ENCODE peak calls at places on chromosomes 2 and 18, in nine cellular contexts. One of them, this sample, is unnamed.

GRCh38 chr2:44884231-44884630 is 57.3 kb upstream of the SIX3 start:
- DNase-seq in fibroblast of lung: no peak
- DNase-seq in upper lobe of right lung: no peak
- DNase-seq in stomach: no peak
- DNase-seq in neural progenitor cell: no peak
- DNase-seq in A549: no peak
- DNase-seq in MM.1S: no peak
- DNase-seq in body of pancreas: no peak
- DNase-seq in pancreas: no peak
- DNase-seq in this sample: no peak

GRCh38 chr2:207944334-207944733 is 81.0 kb downstream of the PLEKHM3 start:
- DNase-seq in fibroblast of lung: no peak
- DNase-seq in upper lobe of right lung: no peak
- DNase-seq in stomach: no peak
- DNase-seq in neural progenitor cell: no peak
- DNase-seq in A549: no peak
- DNase-seq in MM.1S: no peak
- DNase-seq in body of pancreas: no peak
- DNase-seq in pancreas: no peak
- DNase-seq in this sample: no peak

GRCh38 chr2:228600265-228600664 is 418.8 kb upstream of the SPHKAP start:
- DNase-seq in fibroblast of lung: peak
- DNase-seq in upper lobe of right lung: no peak
- DNase-seq in stomach: no peak
- DNase-seq in neural progenitor cell: no peak
- DNase-seq in A549: no peak
- DNase-seq in MM.1S: no peak
- DNase-seq in body of pancreas: no peak
- DNase-seq in pancreas: no peak
- DNase-seq in this sample: no peak

GRCh38 chr2:44938287-44939073 is 3.0 kb upstream of the SIX3 start:
- DNase-seq in fibroblast of lung: no peak
- DNase-seq in upper lobe of right lung: no peak
- DNase-seq in stomach: no peak
- DNase-seq in neural progenitor cell: peak
- DNase-seq in A549: peak
- DNase-seq in MM.1S: no peak
- DNase-seq in body of pancreas: no peak
- DNase-seq in pancreas: no peak
- DNase-seq in this sample: no peak

GRCh38 chr2:55419236-55419513 is 481 bp downstream of the CCDC88A start:
- DNase-seq in fibroblast of lung: peak
- DNase-seq in upper lobe of right lung: no peak
- DNase-seq in stomach: no peak
- DNase-seq in neural progenitor cell: peak
- DNase-seq in A549: peak
- DNase-seq in MM.1S: no peak
- DNase-seq in body of pancreas: peak
- DNase-seq in pancreas: peak
- DNase-seq in this sample: no peak

GRCh38 chr2:176501652-176502051 is 232.4 kb downstream of the MTX2 start:
- DNase-seq in fibroblast of lung: no peak
- DNase-seq in upper lobe of right lung: no peak
- DNase-seq in stomach: no peak
- DNase-seq in neural progenitor cell: no peak
- DNase-seq in A549: no peak
- DNase-seq in MM.1S: no peak
- DNase-seq in body of pancreas: no peak
- DNase-seq in pancreas: no peak
- DNase-seq in this sample: no peak

GRCh38 chr18:10490401-10491289 is 35.2 kb upstream of the NAPG start:
- DNase-seq in fibroblast of lung: no peak
- DNase-seq in upper lobe of right lung: no peak
- DNase-seq in stomach: no peak
- DNase-seq in neural progenitor cell: peak
- DNase-seq in A549: peak
- DNase-seq in MM.1S: peak
- DNase-seq in body of pancreas: peak
- DNase-seq in pancreas: no peak
- DNase-seq in this sample: no peak

GRCh38 chr2:94874277-94874997 is 3.2 kb downstream of the TEKT4 start:
- DNase-seq in fibroblast of lung: peak
- DNase-seq in upper lobe of right lung: peak
- DNase-seq in stomach: peak
- DNase-seq in neural progenitor cell: no peak
- DNase-seq in A549: peak
- DNase-seq in MM.1S: peak
- DNase-seq in body of pancreas: peak
- DNase-seq in pancreas: peak
- DNase-seq in this sample: no peak

GRCh38 chr18:49096021-49096420 is 145.3 kb upstream of the SMAD7 start:
- DNase-seq in fibroblast of lung: no peak
- DNase-seq in upper lobe of right lung: no peak
- DNase-seq in stomach: no peak
- DNase-seq in neural progenitor cell: no peak
- DNase-seq in A549: peak
- DNase-seq in MM.1S: no peak
- DNase-seq in body of pancreas: no peak
- DNase-seq in pancreas: no peak
- DNase-seq in this sample: no peak

GRCh38 chr2:9548506-9548905 is 7.1 kb downstream of the ADAM17 start:
- DNase-seq in fibroblast of lung: peak
- DNase-seq in upper lobe of right lung: no peak
- DNase-seq in stomach: no peak
- DNase-seq in neural progenitor cell: no peak
- DNase-seq in A549: no peak
- DNase-seq in MM.1S: peak
- DNase-seq in body of pancreas: no peak
- DNase-seq in pancreas: no peak
- DNase-seq in this sample: no peak

DNA sequence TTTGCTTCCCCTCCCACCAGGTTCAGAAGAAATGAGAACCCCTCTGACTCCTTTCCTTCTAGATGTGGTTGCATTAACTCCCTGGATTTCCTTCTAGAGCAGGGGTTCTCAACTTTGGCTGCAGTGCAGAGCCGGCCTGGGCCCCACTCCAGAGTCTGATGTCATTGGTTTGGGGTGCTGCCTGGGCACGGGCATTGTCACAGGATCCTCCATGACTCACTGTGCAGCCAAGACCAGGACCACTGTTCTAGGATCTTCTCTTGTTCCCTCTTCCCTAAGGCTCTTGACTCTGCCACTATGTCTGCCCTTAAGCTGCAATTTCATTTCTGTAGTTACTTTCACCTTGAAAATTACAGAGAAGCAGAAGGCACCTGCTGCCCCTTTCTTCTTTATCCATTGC is 31.8 kb downstream of the TBC1D8 start:
- DNase-seq in fibroblast of lung: peak
- DNase-seq in upper lobe of right lung: no peak
- DNase-seq in stomach: peak
- DNase-seq in neural progenitor cell: no peak
- DNase-seq in A549: no peak
- DNase-seq in MM.1S: no peak
- DNase-seq in body of pancreas: peak
- DNase-seq in pancreas: peak
- DNase-seq in this sample: no peak
- H3K27ac ChIP-seq in fibroblast of lung: no peak
- H3K27ac ChIP-seq in upper lobe of right lung: no peak
- H3K27ac ChIP-seq in stomach: peak
- H3K27ac ChIP-seq in neural progenitor cell: no peak
- H3K27ac ChIP-seq in A549: peak
- H3K27ac ChIP-seq in MM.1S: no peak
- H3K27ac ChIP-seq in body of pancreas: peak
- H3K27ac ChIP-seq in pancreas: peak
- H3K27ac ChIP-seq in this sample: peak

GRCh38 chr18:27797484-27797883 is 379.4 kb downstream of the CDH2 start:
- DNase-seq in fibroblast of lung: no peak
- DNase-seq in upper lobe of right lung: no peak
- DNase-seq in stomach: no peak
- DNase-seq in neural progenitor cell: no peak
- DNase-seq in A549: no peak
- DNase-seq in MM.1S: peak
- DNase-seq in body of pancreas: no peak
- DNase-seq in pancreas: no peak
- DNase-seq in this sample: no peak
- H3K27ac ChIP-seq in fibroblast of lung: no peak
- H3K27ac ChIP-seq in upper lobe of right lung: no peak
- H3K27ac ChIP-seq in stomach: no peak
- H3K27ac ChIP-seq in neural progenitor cell: no peak
- H3K27ac ChIP-seq in A549: no peak
- H3K27ac ChIP-seq in MM.1S: peak
- H3K27ac ChIP-seq in body of pancreas: no peak
- H3K27ac ChIP-seq in pancreas: no peak
- H3K27ac ChIP-seq in this sample: no peak

GRCh38 chr2:232857158-232857563 is 12.9 kb upstream of the SNORC start:
- DNase-seq in fibroblast of lung: no peak
- DNase-seq in upper lobe of right lung: no peak
- DNase-seq in stomach: no peak
- DNase-seq in neural progenitor cell: no peak
- DNase-seq in A549: peak
- DNase-seq in MM.1S: no peak
- DNase-seq in body of pancreas: no peak
- DNase-seq in pancreas: no peak
- DNase-seq in this sample: no peak
- H3K27ac ChIP-seq in fibroblast of lung: no peak
- H3K27ac ChIP-seq in upper lobe of right lung: no peak
- H3K27ac ChIP-seq in stomach: no peak
- H3K27ac ChIP-seq in neural progenitor cell: no peak
- H3K27ac ChIP-seq in A549: peak
- H3K27ac ChIP-seq in MM.1S: no peak
- H3K27ac ChIP-seq in body of pancreas: no peak
- H3K27ac ChIP-seq in pancreas: no peak
- H3K27ac ChIP-seq in this sample: peak

DNA sequence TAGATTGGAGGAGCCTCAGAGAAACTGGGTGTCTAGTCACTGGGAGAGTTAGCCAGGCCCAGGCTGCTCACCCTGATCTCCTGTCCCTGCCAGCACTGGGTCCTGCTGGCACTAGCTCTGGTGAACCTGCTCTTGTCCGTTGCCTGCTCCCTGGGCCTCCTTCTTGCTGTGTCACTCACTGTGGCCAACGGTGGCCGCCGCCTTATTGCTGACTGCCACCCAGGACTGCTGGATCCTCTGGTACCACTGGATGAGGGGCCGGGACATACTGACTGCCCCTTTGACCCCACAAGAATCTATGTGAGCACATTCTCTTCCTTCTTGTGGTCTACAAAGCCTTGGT is 771 bp downstream of the KRTCAP3 start:
- DNase-seq in fibroblast of lung: no peak
- DNase-seq in upper lobe of right lung: no peak
- DNase-seq in stomach: peak
- DNase-seq in neural progenitor cell: no peak
- DNase-seq in A549: no peak
- DNase-seq in MM.1S: no peak
- DNase-seq in body of pancreas: peak
- DNase-seq in pancreas: peak
- DNase-seq in this sample: no peak
- H3K27ac ChIP-seq in fibroblast of lung: no peak
- H3K27ac ChIP-seq in upper lobe of right lung: peak
- H3K27ac ChIP-seq in stomach: peak
- H3K27ac ChIP-seq in neural progenitor cell: no peak
- H3K27ac ChIP-seq in A549: no peak
- H3K27ac ChIP-seq in MM.1S: no peak
- H3K27ac ChIP-seq in body of pancreas: peak
- H3K27ac ChIP-seq in pancreas: peak
- H3K27ac ChIP-seq in this sample: peak

GRCh38 chr2:186617186-186617585 is 27.3 kb downstream of the ITGAV start:
- DNase-seq in fibroblast of lung: peak
- DNase-seq in upper lobe of right lung: no peak
- DNase-seq in stomach: no peak
- DNase-seq in neural progenitor cell: no peak
- DNase-seq in A549: no peak
- DNase-seq in MM.1S: no peak
- DNase-seq in body of pancreas: no peak
- DNase-seq in pancreas: no peak
- DNase-seq in this sample: no peak
- H3K27ac ChIP-seq in fibroblast of lung: no peak
- H3K27ac ChIP-seq in upper lobe of right lung: no peak
- H3K27ac ChIP-seq in stomach: no peak
- H3K27ac ChIP-seq in neural progenitor cell: no peak
- H3K27ac ChIP-seq in A549: no peak
- H3K27ac ChIP-seq in MM.1S: no peak
- H3K27ac ChIP-seq in body of pancreas: no peak
- H3K27ac ChIP-seq in pancreas: no peak
- H3K27ac ChIP-seq in this sample: no peak

GRCh38 chr2:125168442-125168841 is 1143.4 kb downstream of the CNTNAP5 start:
- DNase-seq in fibroblast of lung: peak
- DNase-seq in upper lobe of right lung: no peak
- DNase-seq in stomach: no peak
- DNase-seq in neural progenitor cell: no peak
- DNase-seq in A549: no peak
- DNase-seq in MM.1S: no peak
- DNase-seq in body of pancreas: no peak
- DNase-seq in pancreas: no peak
- DNase-seq in this sample: no peak

GRCh38 chr2:125167152-125167551 is 1142.1 kb downstream of the CNTNAP5 start:
- DNase-seq in fibroblast of lung: peak
- DNase-seq in upper lobe of right lung: no peak
- DNase-seq in stomach: no peak
- DNase-seq in neural progenitor cell: no peak
- DNase-seq in A549: no peak
- DNase-seq in MM.1S: no peak
- DNase-seq in body of pancreas: no peak
- DNase-seq in pancreas: no peak
- DNase-seq in this sample: no peak

GRCh38 chr2:125169022-125169763 is 1144.1 kb downstream of the CNTNAP5 start:
- DNase-seq in fibroblast of lung: peak
- DNase-seq in upper lobe of right lung: no peak
- DNase-seq in stomach: no peak
- DNase-seq in neural progenitor cell: no peak
- DNase-seq in A549: no peak
- DNase-seq in MM.1S: no peak
- DNase-seq in body of pancreas: no peak
- DNase-seq in pancreas: no peak
- DNase-seq in this sample: no peak

GRCh38 chr2:125169764-125170146 is 1144.7 kb downstream of the CNTNAP5 start:
- DNase-seq in fibroblast of lung: no peak
- DNase-seq in upper lobe of right lung: no peak
- DNase-seq in stomach: no peak
- DNase-seq in neural progenitor cell: no peak
- DNase-seq in A549: no peak
- DNase-seq in MM.1S: no peak
- DNase-seq in body of pancreas: no peak
- DNase-seq in pancreas: no peak
- DNase-seq in this sample: no peak

GRCh38 chr2:125167820-125168219 is 1142.7 kb downstream of the CNTNAP5 start:
- DNase-seq in fibroblast of lung: peak
- DNase-seq in upper lobe of right lung: no peak
- DNase-seq in stomach: no peak
- DNase-seq in neural progenitor cell: no peak
- DNase-seq in A549: no peak
- DNase-seq in MM.1S: no peak
- DNase-seq in body of pancreas: no peak
- DNase-seq in pancreas: no peak
- DNase-seq in this sample: peak
- H3K27ac ChIP-seq in fibroblast of lung: peak
- H3K27ac ChIP-seq in upper lobe of right lung: no peak
- H3K27ac ChIP-seq in stomach: no peak
- H3K27ac ChIP-seq in neural progenitor cell: no peak
- H3K27ac ChIP-seq in A549: no peak
- H3K27ac ChIP-seq in MM.1S: no peak
- H3K27ac ChIP-seq in body of pancreas: no peak
- H3K27ac ChIP-seq in pancreas: no peak
- H3K27ac ChIP-seq in this sample: peak

GRCh38 chr2:660477-661214 is 16.6 kb downstream of the TMEM18 start:
- DNase-seq in fibroblast of lung: no peak
- DNase-seq in upper lobe of right lung: no peak
- DNase-seq in stomach: no peak
- DNase-seq in neural progenitor cell: peak
- DNase-seq in A549: no peak
- DNase-seq in MM.1S: no peak
- DNase-seq in body of pancreas: no peak
- DNase-seq in pancreas: no peak
- DNase-seq in this sample: no peak
- H3K27ac ChIP-seq in fibroblast of lung: no peak
- H3K27ac ChIP-seq in upper lobe of right lung: no peak
- H3K27ac ChIP-seq in stomach: no peak
- H3K27ac ChIP-seq in neural progenitor cell: no peak
- H3K27ac ChIP-seq in A549: no peak
- H3K27ac ChIP-seq in MM.1S: no peak
- H3K27ac ChIP-seq in body of pancreas: no peak
- H3K27ac ChIP-seq in pancreas: no peak
- H3K27ac ChIP-seq in this sample: no peak